ENCODE peak calls at places on chromosomes 3 and 15, in five cellular contexts. M is NCI-H524; G is central memory CD4-positive, alpha-beta T cell; S is endothelial cell; K is AG09309. Y is an unnamed sample.

GRCh38 chr3:182609575-182610156 is 183.6 kb upstream of the ATP11B start:
- DNase-seq in G (no peak), K (no peak), M (peak; percentile 49), S (no peak), Y (no peak)

GRCh38 chr3:36525115-36525711 is 144.9 kb downstream of the STAC start:
- DNase-seq in S (no peak), K (peak; percentile 62), G (no peak), M (no peak), Y (no peak)

GRCh38 chr3:67635806-67636205 is 18.6 kb downstream of the SUCLG2 start:
- DNase-seq in S (no peak), G (no peak), K (no peak), M (no peak), Y (no peak)

GRCh38 chr3:9810846-9811245 is 784 bp downstream of the TTLL3 start:
- DNase-seq in M (no peak), S (no peak), K (no peak), G (no peak), Y (no peak)

GRCh38 chr15:22888120-22888859 is 49.8 kb downstream of the NIPA2 start:
- DNase-seq in M (peak; percentile 19), K (peak; percentile 91), S (no peak), G (no peak), Y (no peak)

GRCh38 chr3:61299981-61300380 is 48.7 kb upstream of the FHIT start:
- DNase-seq in G (no peak), S (no peak), K (no peak), M (no peak), Y (no peak)

GRCh38 chr3:78041486-78041885 is 1001.6 kb downstream of the ROBO2 start:
- DNase-seq in S (no peak), K (no peak), M (no peak), G (no peak), Y (no peak)

GRCh38 chr3:170751894-170752283 is 118.1 kb downstream of the RPL22L1 start:
- DNase-seq in M (no peak), S (no peak), G (no peak), K (no peak), Y (no peak)

GRCh38 chr15:67067161-67067853 is 1.9 kb downstream of the SMAD3 start:
- DNase-seq in G (peak; percentile 31), K (no peak), M (peak; percentile 87), S (peak; percentile 11), Y (no peak)